ENCODE peak calls at places on chromosomes 11 and 22, in six cellular contexts. W is WTC11, J is GM23338, L is H1, O is HepG2, N is K562. U is an unnamed sample.

GRCh38 chr11:72812604-72812967 is 1.6 kb upstream of the ATG16L2 start:
- DNase-seq in W (no peak), J (no peak), L (no peak), O (no peak), N (no peak), U (no peak)

GRCh38 chr22:33073989-33074391 is 15.8 kb upstream of the SYN3 start:
- DNase-seq in W (no peak), J (no peak), L (no peak), O (no peak), N (no peak), U (no peak)

GRCh38 chr22:45608763-45609180 is 62.9 kb upstream of the ATXN10 start:
- DNase-seq in W (no peak), J (no peak), L (no peak), O (no peak), N (no peak), U (no peak)

GRCh38 chr11:68033708-68034045 is 3.2 kb downstream of the NDUFS8 start:
- DNase-seq in W (no peak), J (no peak), L (no peak), O (no peak), N (no peak), U (no peak)

GRCh38 chr11:71929491-71929890 is 645 bp downstream of the RNF121 start:
- DNase-seq in W (no peak), J (no peak), L (no peak), O (no peak), N (no peak), U (no peak)

GRCh38 chr11:121412000-121412587 is 40.0 kb upstream of the SORL1 start:
- DNase-seq in W (no peak), J (no peak), L (no peak), O (no peak), N (no peak), U (no peak)

GRCh38 chr11:134592391-134592990 is 180.4 kb upstream of the B3GAT1 start:
- DNase-seq in W (peak), J (peak), L (peak), O (peak), N (peak), U (no peak)

GRCh38 chr11:134228625-134229024 is 4.2 kb downstream of the VPS26B start:
- DNase-seq in W (no peak), J (no peak), L (no peak), O (no peak), N (no peak), U (peak)

GRCh38 chr11:121762820-121763219 is 310.1 kb upstream of the SORL1-AS1 start:
- DNase-seq in W (peak), J (peak), L (no peak), O (no peak), N (no peak), U (no peak)

GRCh38 chr22:37267128-37267587 is 15.2 kb upstream of the CYTH4 start:
- DNase-seq in W (peak), J (peak), L (peak), O (no peak), N (peak), U (no peak)

GRCh38 chr11:7971846-7972245 is 6.6 kb upstream of the NLRP10 start:
- DNase-seq in W (no peak), J (no peak), L (no peak), O (no peak), N (no peak), U (no peak)

GRCh38 chr11:2280208-2280607 is 9.8 kb upstream of the ASCL2 start:
- DNase-seq in W (no peak), J (no peak), L (no peak), O (no peak), N (no peak), U (no peak)

GRCh38 chr11:221998-222789 is 13.9 kb downstream of the SIRT3 start:
- DNase-seq in W (no peak), J (no peak), L (no peak), O (no peak), N (no peak), U (no peak)

GRCh38 chr11:59263225-59263894 is 50.6 kb upstream of the MPEG1 start:
- DNase-seq in W (peak), J (peak), L (peak), O (peak), N (no peak), U (no peak)

GRCh38 chr11:104700609-104701008 is 197.7 kb downstream of the CASP12 start:
- DNase-seq in W (no peak), J (no peak), L (no peak), O (no peak), N (no peak), U (no peak)

DNA sequence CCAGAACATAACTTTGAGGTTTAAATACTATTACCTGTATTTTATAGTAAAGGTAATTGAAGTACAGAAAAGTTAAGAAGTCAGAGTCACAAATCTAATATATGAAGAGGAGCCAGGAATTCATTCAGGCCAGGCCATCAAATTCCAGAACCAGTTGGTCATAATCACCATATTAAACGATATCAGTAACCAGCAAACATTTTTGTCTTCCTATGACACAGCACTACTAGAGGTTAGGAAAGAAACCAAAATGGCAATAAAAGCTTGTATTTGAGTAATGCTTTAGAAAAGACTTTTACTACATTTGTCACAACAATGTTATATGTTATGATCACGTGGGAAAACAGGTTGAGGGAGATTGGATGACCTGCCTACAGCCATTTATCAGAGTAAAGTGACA is 62.2 kb downstream of the DKK3 start:
- DNase-seq in W (no peak), J (no peak), L (no peak), O (no peak), N (no peak), U (no peak)
- TF ChIP-seq CREB1 in W (no peak), J (no peak), L (no peak), O (no peak), N (no peak), U (no peak)

DNA sequence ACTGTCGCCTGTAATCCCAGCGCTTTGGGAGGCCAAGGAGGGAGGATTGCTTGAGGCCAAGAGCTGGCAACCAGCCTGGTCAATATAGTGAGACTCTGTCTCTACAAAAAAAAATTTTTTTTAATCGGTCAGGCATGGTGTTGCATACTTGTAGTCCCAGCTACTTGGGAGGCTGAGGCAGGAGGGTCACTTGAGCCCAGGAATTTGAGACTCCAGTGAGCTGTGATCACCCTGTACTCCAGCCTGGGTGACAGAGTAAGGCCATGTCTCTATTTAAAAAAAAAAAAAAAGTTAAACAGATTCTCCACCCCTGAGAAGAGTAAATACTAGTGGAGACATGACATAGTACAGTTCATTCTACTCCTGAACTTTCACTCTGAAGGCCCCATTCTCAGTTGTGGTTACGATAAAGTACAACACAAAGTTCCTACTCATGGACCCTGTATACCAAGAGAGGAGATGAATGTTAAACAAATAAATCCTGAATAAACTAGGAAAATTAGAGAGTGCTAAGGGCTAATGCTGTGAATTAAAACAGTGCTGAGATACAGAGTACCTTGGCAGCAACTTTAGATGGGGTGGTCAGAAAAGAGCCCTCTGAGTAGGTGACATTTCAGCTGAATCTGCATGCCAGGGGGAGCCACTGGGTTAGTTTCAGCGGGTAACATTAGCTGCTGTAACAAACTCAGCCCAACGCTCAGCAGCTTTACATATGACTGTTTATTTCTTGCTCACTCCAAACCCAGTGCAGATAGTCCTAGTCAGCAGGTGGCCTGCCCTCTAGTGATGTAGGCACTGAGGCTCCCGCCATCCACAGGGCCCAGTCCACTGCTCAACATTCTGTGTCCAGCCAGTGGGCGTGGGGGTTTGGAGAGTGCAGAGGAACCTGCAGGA is 75.1 kb downstream of the DBX1 start:
- DNase-seq in W (no peak), J (peak), L (no peak), O (peak), N (no peak), U (no peak)
- TF ChIP-seq CREB1 in W (no peak), J (no peak), L (no peak), O (no peak), N (no peak), U (no peak)

GRCh38 chr11:120185678-120186407 is 25.0 kb upstream of the OAF start:
- DNase-seq in W (no peak), J (no peak), L (no peak), O (no peak), N (no peak), U (no peak)
- TF ChIP-seq CREB1 in W (no peak), J (no peak), L (no peak), O (no peak), N (no peak), U (no peak)

GRCh38 chr11:22780914-22781593 is 48.5 kb downstream of the SVIP start:
- DNase-seq in W (no peak), J (peak), L (no peak), O (no peak), N (no peak), U (no peak)
- TF ChIP-seq CREB1 in W (no peak), J (no peak), L (no peak), O (no peak), N (no peak), U (no peak)

DNA sequence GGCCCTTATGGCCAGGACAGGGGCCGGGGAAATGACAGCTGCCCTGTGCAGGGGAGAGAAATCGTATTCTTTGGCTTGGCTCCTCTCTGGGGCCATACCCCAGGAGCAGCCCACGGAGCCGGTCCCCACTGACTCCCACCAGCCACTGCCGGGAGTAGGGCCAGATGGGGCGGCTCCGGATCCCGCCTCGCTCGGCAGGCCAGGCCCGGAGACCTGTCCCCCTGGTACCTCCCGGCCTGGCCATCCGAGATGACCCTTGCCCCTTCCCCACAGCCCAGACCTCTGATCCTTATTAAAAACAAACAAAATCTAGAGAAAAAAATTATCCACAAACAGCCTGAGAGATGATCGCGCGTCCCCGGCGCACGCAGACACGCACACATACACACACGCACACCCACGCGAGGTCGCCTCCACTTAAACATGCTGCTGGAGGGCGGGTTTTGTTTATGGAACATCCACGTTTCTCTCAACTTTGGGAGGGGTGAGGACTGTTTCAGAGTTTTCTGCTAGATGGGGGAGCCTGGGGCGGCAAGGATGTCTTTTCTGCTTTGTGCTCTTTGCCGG is 59.1 kb downstream of the IGLL1 start:
- DNase-seq in W (no peak), J (no peak), L (peak), O (peak), N (peak), U (no peak)
- TF ChIP-seq CREB1 in W (no peak), J (no peak), L (no peak), O (no peak), N (no peak), U (no peak)

GRCh38 chr22:42764895-42765363 is 44.3 kb upstream of the A4GALT start:
- DNase-seq in W (no peak), J (no peak), L (no peak), O (no peak), N (peak), U (no peak)
- TF ChIP-seq CREB1 in W (no peak), J (no peak), L (no peak), O (no peak), N (no peak), U (peak)